ENCODE peak calls at places on chromosomes 11 and 22, in ten cellular contexts. One of them, this sample, is unnamed. For H3K4me1 and H3K9me3, the result is how much of the 10 kb centered on the place peaks cover.

GRCh38 chr11:68411501-68411991 is 49.0 kb upstream of the PPP6R3 start:
- DNase-seq in endodermal cell: no peak
- DNase-seq in astrocyte: no peak
- DNase-seq in trophoblast cell: no peak
- DNase-seq in IMR-90: no peak
- DNase-seq in mammary epithelial cell: no peak
- DNase-seq in GM23248: no peak
- DNase-seq in H9: no peak
- DNase-seq in K562: no peak
- DNase-seq in colonic mucosa: peak
- DNase-seq in this sample: no peak

GRCh38 chr11:17263803-17264202 is 12.7 kb upstream of the NUCB2 start:
- DNase-seq in endodermal cell: no peak
- DNase-seq in astrocyte: peak
- DNase-seq in trophoblast cell: no peak
- DNase-seq in IMR-90: peak
- DNase-seq in mammary epithelial cell: peak
- DNase-seq in GM23248: peak
- DNase-seq in H9: no peak
- DNase-seq in K562: no peak
- DNase-seq in colonic mucosa: no peak
- DNase-seq in this sample: no peak

GRCh38 chr22:44839061-44839460 is 86.7 kb downstream of the ARHGAP8 start:
- DNase-seq in endodermal cell: no peak
- DNase-seq in astrocyte: no peak
- DNase-seq in trophoblast cell: no peak
- DNase-seq in IMR-90: no peak
- DNase-seq in mammary epithelial cell: no peak
- DNase-seq in GM23248: no peak
- DNase-seq in H9: no peak
- DNase-seq in K562: no peak
- DNase-seq in colonic mucosa: no peak
- DNase-seq in this sample: no peak

GRCh38 chr22:40187389-40187788 is 9.7 kb downstream of the TNRC6B start:
- DNase-seq in endodermal cell: peak
- DNase-seq in astrocyte: no peak
- DNase-seq in trophoblast cell: no peak
- DNase-seq in IMR-90: no peak
- DNase-seq in mammary epithelial cell: no peak
- DNase-seq in GM23248: no peak
- DNase-seq in H9: no peak
- DNase-seq in K562: peak
- DNase-seq in colonic mucosa: no peak
- DNase-seq in this sample: no peak

GRCh38 chr11:19844806-19845205 is 132.2 kb downstream of the NAV2 start:
- DNase-seq in endodermal cell: no peak
- DNase-seq in astrocyte: no peak
- DNase-seq in trophoblast cell: no peak
- DNase-seq in IMR-90: no peak
- DNase-seq in mammary epithelial cell: peak
- DNase-seq in GM23248: no peak
- DNase-seq in H9: no peak
- DNase-seq in K562: no peak
- DNase-seq in colonic mucosa: no peak
- DNase-seq in this sample: no peak

GRCh38 chr11:57674251-57674650 is 6.3 kb downstream of the ZDHHC5 start:
- DNase-seq in endodermal cell: no peak
- DNase-seq in astrocyte: no peak
- DNase-seq in trophoblast cell: no peak
- DNase-seq in IMR-90: no peak
- DNase-seq in mammary epithelial cell: no peak
- DNase-seq in GM23248: no peak
- DNase-seq in H9: no peak
- DNase-seq in K562: no peak
- DNase-seq in colonic mucosa: no peak
- DNase-seq in this sample: no peak

GRCh38 chr22:24768537-24769374 is 5.8 kb downstream of the PIWIL3 start:
- DNase-seq in endodermal cell: peak
- DNase-seq in astrocyte: peak
- DNase-seq in trophoblast cell: peak
- DNase-seq in IMR-90: peak
- DNase-seq in mammary epithelial cell: peak
- DNase-seq in GM23248: peak
- DNase-seq in H9: peak
- DNase-seq in K562: peak
- DNase-seq in colonic mucosa: peak
- DNase-seq in this sample: peak

GRCh38 chr11:113833151-113833550 is 42.2 kb downstream of the USP28 start:
- DNase-seq in endodermal cell: no peak
- DNase-seq in astrocyte: no peak
- DNase-seq in trophoblast cell: no peak
- DNase-seq in IMR-90: no peak
- DNase-seq in mammary epithelial cell: peak
- DNase-seq in GM23248: no peak
- DNase-seq in H9: no peak
- DNase-seq in K562: no peak
- DNase-seq in colonic mucosa: no peak
- DNase-seq in this sample: no peak

GRCh38 chr22:36334081-36334831 is 53.5 kb downstream of the MYH9 start:
- DNase-seq in endodermal cell: peak
- DNase-seq in astrocyte: no peak
- DNase-seq in trophoblast cell: peak
- DNase-seq in IMR-90: no peak
- DNase-seq in mammary epithelial cell: no peak
- DNase-seq in GM23248: no peak
- DNase-seq in H9: peak
- DNase-seq in K562: peak
- DNase-seq in colonic mucosa: peak
- DNase-seq in this sample: no peak

GRCh38 chr11:120566176-120566575 is 54.6 kb downstream of the GRIK4 start:
- DNase-seq in endodermal cell: peak
- DNase-seq in astrocyte: peak
- DNase-seq in trophoblast cell: peak
- DNase-seq in IMR-90: peak
- DNase-seq in mammary epithelial cell: peak
- DNase-seq in GM23248: peak
- DNase-seq in H9: peak
- DNase-seq in K562: no peak
- DNase-seq in colonic mucosa: no peak
- DNase-seq in this sample: no peak

GRCh38 chr11:129383060-129383459 is 7.4 kb downstream of the BARX2 start:
- DNase-seq in endodermal cell: no peak
- DNase-seq in astrocyte: no peak
- DNase-seq in trophoblast cell: no peak
- DNase-seq in IMR-90: no peak
- DNase-seq in mammary epithelial cell: no peak
- DNase-seq in GM23248: no peak
- DNase-seq in H9: no peak
- DNase-seq in K562: no peak
- DNase-seq in colonic mucosa: no peak
- DNase-seq in this sample: no peak

GRCh38 chr22:19096555-19096954 is 25.7 kb downstream of the DGCR2 start:
- DNase-seq in endodermal cell: no peak
- DNase-seq in astrocyte: no peak
- DNase-seq in trophoblast cell: no peak
- DNase-seq in IMR-90: no peak
- DNase-seq in mammary epithelial cell: no peak
- DNase-seq in GM23248: no peak
- DNase-seq in H9: no peak
- DNase-seq in K562: no peak
- DNase-seq in colonic mucosa: no peak
- DNase-seq in this sample: no peak

GRCh38 chr22:46025973-46026906 is 49.3 kb upstream of the WNT7B start:
- DNase-seq in endodermal cell: peak
- DNase-seq in astrocyte: no peak
- DNase-seq in trophoblast cell: no peak
- DNase-seq in IMR-90: no peak
- DNase-seq in mammary epithelial cell: no peak
- DNase-seq in GM23248: no peak
- DNase-seq in H9: no peak
- DNase-seq in K562: no peak
- DNase-seq in colonic mucosa: no peak
- DNase-seq in this sample: no peak
- H3K9ac ChIP-seq in endodermal cell: no peak
- H3K9ac ChIP-seq in astrocyte: peak
- H3K9ac ChIP-seq in trophoblast cell: no peak
- H3K9ac ChIP-seq in IMR-90: no peak
- H3K9ac ChIP-seq in mammary epithelial cell: no peak
- H3K9ac ChIP-seq in GM23248: peak
- H3K9ac ChIP-seq in H9: no peak
- H3K9ac ChIP-seq in K562: no peak
- H3K9ac ChIP-seq in colonic mucosa: peak
- H3K9ac ChIP-seq in this sample: no peak

DNA sequence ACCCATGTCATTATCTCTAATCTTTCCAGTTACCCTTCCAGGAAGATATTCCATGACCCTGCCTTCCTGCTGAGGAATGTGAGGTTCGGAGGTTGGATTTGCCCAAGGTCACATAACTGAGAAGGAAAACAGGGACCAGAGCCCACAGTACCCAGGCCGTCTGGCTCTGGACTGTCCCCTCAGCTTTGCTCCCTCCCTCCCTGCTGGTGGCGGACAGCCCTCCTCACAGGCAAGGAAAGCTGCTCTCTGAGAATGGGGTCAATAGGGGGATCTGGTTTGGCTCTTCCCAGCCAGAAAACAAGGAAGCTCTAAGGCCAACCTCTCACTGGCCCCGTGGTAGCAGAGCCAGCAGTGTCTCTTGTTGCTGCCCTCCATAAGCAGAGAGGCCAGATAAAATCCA is 63.3 kb downstream of the SYN3 start:
- DNase-seq in endodermal cell: no peak
- DNase-seq in astrocyte: no peak
- DNase-seq in trophoblast cell: no peak
- DNase-seq in IMR-90: no peak
- DNase-seq in mammary epithelial cell: no peak
- DNase-seq in GM23248: no peak
- DNase-seq in H9: no peak
- DNase-seq in K562: no peak
- DNase-seq in colonic mucosa: no peak
- DNase-seq in this sample: no peak
- H3K4me1 ChIP-seq in endodermal cell: under half
- H3K4me1 ChIP-seq in astrocyte: under half
- H3K4me1 ChIP-seq in trophoblast cell: under half
- H3K4me1 ChIP-seq in IMR-90: under half
- H3K4me1 ChIP-seq in mammary epithelial cell: under half
- H3K4me1 ChIP-seq in GM23248: under half
- H3K4me1 ChIP-seq in H9: under half
- H3K4me1 ChIP-seq in K562: under half
- H3K4me1 ChIP-seq in colonic mucosa: under half
- H3K4me1 ChIP-seq in this sample: under half

GRCh38 chr11:12275818-12276217 is 101.6 kb upstream of the PARVA start:
- DNase-seq in endodermal cell: peak
- DNase-seq in astrocyte: no peak
- DNase-seq in trophoblast cell: no peak
- DNase-seq in IMR-90: no peak
- DNase-seq in mammary epithelial cell: no peak
- DNase-seq in GM23248: no peak
- DNase-seq in H9: peak
- DNase-seq in K562: no peak
- DNase-seq in colonic mucosa: no peak
- DNase-seq in this sample: no peak
- H3K9me3 ChIP-seq in endodermal cell: under half
- H3K9me3 ChIP-seq in astrocyte: under half
- H3K9me3 ChIP-seq in trophoblast cell: under half
- H3K9me3 ChIP-seq in IMR-90: under half
- H3K9me3 ChIP-seq in mammary epithelial cell: under half
- H3K9me3 ChIP-seq in GM23248: under half
- H3K9me3 ChIP-seq in H9: under half
- H3K9me3 ChIP-seq in K562: under half
- H3K9me3 ChIP-seq in colonic mucosa: under half
- H3K9me3 ChIP-seq in this sample: under half

GRCh38 chr22:30079952-30080533 is at the start of gene HORMAD2:
- DNase-seq in endodermal cell: peak
- DNase-seq in astrocyte: peak
- DNase-seq in trophoblast cell: peak
- DNase-seq in IMR-90: no peak
- DNase-seq in mammary epithelial cell: no peak
- DNase-seq in GM23248: peak
- DNase-seq in H9: peak
- DNase-seq in K562: no peak
- DNase-seq in colonic mucosa: no peak
- DNase-seq in this sample: no peak

GRCh38 chr22:30080805-30081204 is 541 bp downstream of the HORMAD2 start:
- DNase-seq in endodermal cell: no peak
- DNase-seq in astrocyte: no peak
- DNase-seq in trophoblast cell: no peak
- DNase-seq in IMR-90: no peak
- DNase-seq in mammary epithelial cell: no peak
- DNase-seq in GM23248: no peak
- DNase-seq in H9: peak
- DNase-seq in K562: no peak
- DNase-seq in colonic mucosa: no peak
- DNase-seq in this sample: no peak

GRCh38 chr22:30074994-30075393 is 5.3 kb upstream of the HORMAD2 start:
- DNase-seq in endodermal cell: no peak
- DNase-seq in astrocyte: no peak
- DNase-seq in trophoblast cell: no peak
- DNase-seq in IMR-90: no peak
- DNase-seq in mammary epithelial cell: no peak
- DNase-seq in GM23248: no peak
- DNase-seq in H9: no peak
- DNase-seq in K562: no peak
- DNase-seq in colonic mucosa: no peak
- DNase-seq in this sample: no peak

GRCh38 chr22:30077279-30077678 is 3.0 kb upstream of the HORMAD2 start:
- DNase-seq in endodermal cell: no peak
- DNase-seq in astrocyte: no peak
- DNase-seq in trophoblast cell: no peak
- DNase-seq in IMR-90: no peak
- DNase-seq in mammary epithelial cell: no peak
- DNase-seq in GM23248: no peak
- DNase-seq in H9: no peak
- DNase-seq in K562: no peak
- DNase-seq in colonic mucosa: no peak
- DNase-seq in this sample: no peak

DNA sequence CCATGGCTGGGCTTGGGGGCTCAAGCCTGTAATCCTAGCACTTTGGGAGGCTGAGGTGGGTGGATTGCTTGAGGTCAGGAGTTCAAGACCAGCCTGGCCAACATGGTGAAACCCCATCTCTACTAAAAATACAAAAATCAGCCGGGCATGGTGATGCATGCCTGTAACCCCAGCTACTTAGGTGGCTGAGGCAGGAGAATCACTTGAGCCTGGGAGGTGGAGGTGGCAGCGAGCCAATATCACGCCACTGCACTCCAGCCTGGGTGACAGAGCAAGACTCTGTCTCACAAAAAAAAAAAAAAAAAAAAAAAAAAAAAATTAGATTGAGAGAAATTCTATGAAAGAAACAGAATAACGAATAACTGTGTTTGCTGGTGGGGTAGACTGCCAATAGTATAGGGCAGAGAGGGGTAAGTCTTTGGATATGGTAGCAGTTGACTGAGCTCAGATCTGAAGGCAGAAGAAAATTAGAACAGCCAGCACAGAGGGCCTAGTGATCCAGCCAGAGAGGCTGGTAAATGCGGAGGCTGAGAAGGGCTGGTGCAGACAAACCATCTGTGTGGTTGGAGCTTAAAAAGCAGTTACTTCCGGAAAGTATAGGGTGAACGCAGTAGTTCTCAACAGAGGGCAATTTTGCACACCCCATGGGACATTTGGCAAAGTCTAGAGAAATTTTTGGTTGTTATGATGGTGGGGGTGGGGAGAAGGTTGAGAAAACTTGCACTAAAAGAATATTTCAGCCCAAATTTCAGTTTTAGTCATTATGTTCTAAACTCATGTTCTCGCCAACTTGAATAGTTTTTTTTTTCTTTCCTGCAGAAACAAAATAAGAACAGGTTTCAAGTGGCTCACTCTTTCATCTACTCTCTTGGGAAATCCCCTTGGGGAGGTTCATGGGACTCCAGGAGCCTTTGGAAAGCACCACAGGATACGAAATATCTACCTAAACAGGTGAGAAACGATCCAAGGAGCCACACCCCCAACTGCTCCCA is 1.6 kb upstream of the HORMAD2 start:
- DNase-seq in endodermal cell: peak
- DNase-seq in astrocyte: no peak
- DNase-seq in trophoblast cell: no peak
- DNase-seq in IMR-90: no peak
- DNase-seq in mammary epithelial cell: peak
- DNase-seq in GM23248: no peak
- DNase-seq in H9: no peak
- DNase-seq in K562: no peak
- DNase-seq in colonic mucosa: no peak
- DNase-seq in this sample: peak
- H3K9ac ChIP-seq in endodermal cell: no peak
- H3K9ac ChIP-seq in astrocyte: no peak
- H3K9ac ChIP-seq in trophoblast cell: no peak
- H3K9ac ChIP-seq in IMR-90: no peak
- H3K9ac ChIP-seq in mammary epithelial cell: no peak
- H3K9ac ChIP-seq in GM23248: no peak
- H3K9ac ChIP-seq in H9: no peak
- H3K9ac ChIP-seq in K562: no peak
- H3K9ac ChIP-seq in colonic mucosa: no peak
- H3K9ac ChIP-seq in this sample: no peak

This sample was measured in DND-41.